ENCODE peak calls at places on chromosomes 7 and 10, in seven cellular contexts. C is amniotic stem cell, B is EL, N is brain microvascular endothelial cell, P is lower leg skin, K is hepatic stellate cell, J is HL-60. G is an unnamed sample.

GRCh38 chr10:128268015-128268722 is 141.9 kb upstream of the MKI67 start:
- DNase-seq in C (no peak), B (peak), N (peak), P (no peak), K (no peak), J (peak), G (no peak)

GRCh38 chr10:110076559-110077318 is 69.0 kb downstream of the ADD3 start:
- DNase-seq in C (peak), B (peak), N (peak), P (no peak), K (no peak), J (peak), G (peak)

GRCh38 chr10:102072867-102073527 is 7.8 kb downstream of the HPS6 start:
- DNase-seq in C (peak), B (peak), N (peak), P (peak), K (peak), J (peak), G (peak)

GRCh38 chr10:87740232-87740631 is 77.8 kb downstream of the ATAD1 start:
- DNase-seq in C (peak), B (peak), N (no peak), P (no peak), K (peak), J (no peak), G (peak)

GRCh38 chr10:12707461-12708185 is 293.9 kb downstream of the CCDC3 start:
- DNase-seq in C (peak), B (peak), N (peak), P (no peak), K (peak), J (no peak), G (peak)

GRCh38 chr10:88565072-88565471 is 18.0 kb downstream of the RNLS start:
- DNase-seq in C (peak), B (peak), N (no peak), P (no peak), K (peak), J (no peak), G (peak)

GRCh38 chr7:156651472-156651871 is 10.9 kb downstream of the RNF32 start:
- DNase-seq in C (no peak), B (no peak), N (no peak), P (no peak), K (no peak), J (no peak), G (no peak)

GRCh38 chr7:143008007-143008901 is 18.7 kb downstream of the OR9A2 start:
- DNase-seq in C (peak), B (peak), N (peak), P (peak), K (peak), J (peak), G (peak)

G was measured in AG08396.